ENCODE peak calls at places on chromosomes 4 and X, in nine cellular contexts. L, W, N, G, J, C, K, M and I are unnamed samples.

GRCh38 chr4:88533088-88533790 is 9.7 kb upstream of the PYURF start:
- DNase-seq in J (no peak), K (no peak), G (no peak), N (peak), M (no peak), C (no peak), L (no peak), W (no peak), I (no peak)

GRCh38 chr4:105808459-105809041 is 86.7 kb upstream of the NPNT start:
- DNase-seq in C (no peak), K (no peak), M (no peak), G (peak), J (peak), L (no peak), N (peak), W (no peak), I (no peak)

GRCh38 chr4:118280501-118281218 is 72.1 kb downstream of the PRSS12 start:
- DNase-seq in W (peak), C (peak), M (no peak), J (peak), L (peak), N (peak), K (no peak), G (peak), I (peak)

GRCh38 chr4:148779771-148780170 is 337.6 kb upstream of the NR3C2 start:
- DNase-seq in L (no peak), W (no peak), M (no peak), K (no peak), C (no peak), J (no peak), N (no peak), G (no peak), I (no peak)

GRCh38 chr4:146121757-146122156 is 53.8 kb upstream of the LSM6 start:
- DNase-seq in L (no peak), J (no peak), K (no peak), M (no peak), G (no peak), C (no peak), N (no peak), W (no peak), I (no peak)

GRCh38 chr4:164383187-164384181 is 370.4 kb upstream of the SMIM31 start:
- DNase-seq in M (peak), N (peak), L (no peak), W (no peak), C (no peak), G (no peak), K (no peak), J (peak), I (peak)

GRCh38 chrX:10015711-10016515 is 48.8 kb downstream of the CLDN34 start:
- DNase-seq in J (peak), K (no peak), L (no peak), G (peak), W (no peak), M (no peak), N (peak), C (peak), I (peak)

GRCh38 chr4:60934896-60935295 is 265.2 kb upstream of the ADGRL3 start:
- DNase-seq in C (no peak), K (no peak), N (no peak), W (no peak), J (no peak), M (no peak), L (no peak), G (no peak), I (no peak)

GRCh38 chrX:113892401-113892800 is 691.5 kb upstream of the HTR2C start:
- DNase-seq in C (no peak), L (no peak), N (no peak), K (no peak), W (no peak), G (no peak), J (no peak), M (no peak), I (no peak)

GRCh38 chr4:88526221-88526815 is 2.7 kb upstream of the PYURF start:
- DNase-seq in N (no peak), M (no peak), J (no peak), L (no peak), W (no peak), C (no peak), G (no peak), K (no peak), I (peak)

GRCh38 chr4:137755033-137755471 is 222.8 kb upstream of the PCDH18 start:
- DNase-seq in W (no peak), L (no peak), C (no peak), N (peak), K (no peak), M (no peak), G (no peak), J (no peak), I (no peak)

GRCh38 chrX:21956783-21957182 is 16.3 kb downstream of the SMS start:
- DNase-seq in N (no peak), J (no peak), W (no peak), L (no peak), K (no peak), G (no peak), M (no peak), C (no peak), I (no peak)

GRCh38 chr4:155953151-155954117 is at the start of gene CTSO:
- DNase-seq in G (peak), W (peak), N (peak), J (peak), C (peak), M (peak), K (peak), L (peak), I (peak)
- TF ChIP-seq POLR2A in G (peak), W (peak), N (peak), J (peak), C (no peak), M (peak), K (no peak), L (no peak), I (peak)

GRCh38 chr4:23878235-23878861 is 11.5 kb downstream of the PPARGC1A start:
- DNase-seq in W (no peak), C (no peak), K (no peak), M (no peak), L (no peak), G (no peak), N (no peak), J (no peak), I (no peak)

GRCh38 chr4:23876418-23877089 is 13.3 kb downstream of the PPARGC1A start:
- DNase-seq in C (no peak), J (no peak), W (no peak), G (no peak), M (no peak), K (no peak), N (no peak), L (no peak), I (no peak)

GRCh38 chr4:23878912-23879732 is 10.7 kb downstream of the PPARGC1A start:
- DNase-seq in K (no peak), N (peak), C (no peak), G (no peak), J (no peak), L (no peak), W (no peak), M (no peak), I (no peak)

GRCh38 chr4:23875317-23875716 is 14.5 kb downstream of the PPARGC1A start:
- DNase-seq in W (no peak), L (no peak), C (no peak), N (peak), J (no peak), K (no peak), M (no peak), G (no peak), I (no peak)

DNA sequence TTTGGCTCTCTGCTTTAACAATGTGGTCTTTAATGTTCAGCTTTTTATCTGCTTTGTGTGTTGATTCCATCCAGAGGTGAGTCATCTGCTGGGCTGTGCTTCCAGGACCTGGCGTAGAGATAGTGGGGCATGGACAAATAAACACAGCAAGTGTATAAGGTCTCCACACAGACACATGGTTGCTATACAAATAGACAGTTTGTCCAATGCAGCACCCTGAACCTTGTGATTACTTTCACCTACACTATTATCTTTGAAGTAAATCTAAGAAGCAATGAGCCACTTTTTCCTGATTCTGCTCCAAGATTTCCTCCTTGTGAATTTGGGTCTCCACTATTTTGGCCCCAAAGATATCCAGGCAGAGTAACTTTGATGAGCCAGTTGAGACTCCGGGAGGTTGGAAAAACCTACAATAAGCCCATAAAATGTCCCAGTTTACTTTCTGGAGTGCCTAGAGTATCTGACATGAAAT is 12.1 kb downstream of the PPARGC1A start:
- DNase-seq in C (no peak), N (peak), K (no peak), W (no peak), G (no peak), L (no peak), M (no peak), J (peak), I (no peak)
- TF ChIP-seq POLR2A in C (no peak), N (no peak), K (no peak), W (no peak), G (no peak), L (no peak), M (no peak), J (no peak), I (no peak)

DNA sequence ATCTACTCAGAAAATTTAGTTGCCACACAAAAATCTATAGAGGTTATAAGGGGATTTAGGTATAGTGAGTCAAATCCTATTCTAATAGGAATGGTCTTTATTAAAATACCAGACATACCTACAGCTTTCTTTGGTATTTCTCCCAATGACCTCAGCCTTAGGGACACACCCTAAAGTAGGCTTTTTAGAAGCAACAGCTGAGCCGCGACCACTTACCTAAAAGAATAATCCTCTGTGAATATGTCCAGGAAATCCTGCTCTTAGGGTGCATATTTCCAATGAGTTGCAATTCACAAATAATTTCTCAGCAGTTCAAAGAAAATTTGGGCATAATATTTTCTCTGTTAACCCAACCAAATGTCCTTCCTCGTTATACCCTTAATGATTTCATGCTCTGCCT is 2.7 kb downstream of the DCX start:
- DNase-seq in M (no peak), G (no peak), J (no peak), N (no peak), W (no peak), K (no peak), C (no peak), L (no peak), I (no peak)
- TF ChIP-seq POLR2A in M (no peak), G (no peak), J (no peak), N (no peak), W (no peak), K (no peak), C (no peak), L (no peak), I (no peak)

GRCh38 chr4:129821963-129822362 is 726.0 kb downstream of the C4orf33 start:
- DNase-seq in W (no peak), N (no peak), C (no peak), J (no peak), L (no peak), K (no peak), G (no peak), M (no peak), I (no peak)

GRCh38 chr4:129821073-129821472 is 725.1 kb downstream of the C4orf33 start:
- DNase-seq in L (no peak), W (no peak), M (no peak), G (no peak), K (no peak), N (no peak), J (no peak), C (no peak), I (no peak)

DNA sequence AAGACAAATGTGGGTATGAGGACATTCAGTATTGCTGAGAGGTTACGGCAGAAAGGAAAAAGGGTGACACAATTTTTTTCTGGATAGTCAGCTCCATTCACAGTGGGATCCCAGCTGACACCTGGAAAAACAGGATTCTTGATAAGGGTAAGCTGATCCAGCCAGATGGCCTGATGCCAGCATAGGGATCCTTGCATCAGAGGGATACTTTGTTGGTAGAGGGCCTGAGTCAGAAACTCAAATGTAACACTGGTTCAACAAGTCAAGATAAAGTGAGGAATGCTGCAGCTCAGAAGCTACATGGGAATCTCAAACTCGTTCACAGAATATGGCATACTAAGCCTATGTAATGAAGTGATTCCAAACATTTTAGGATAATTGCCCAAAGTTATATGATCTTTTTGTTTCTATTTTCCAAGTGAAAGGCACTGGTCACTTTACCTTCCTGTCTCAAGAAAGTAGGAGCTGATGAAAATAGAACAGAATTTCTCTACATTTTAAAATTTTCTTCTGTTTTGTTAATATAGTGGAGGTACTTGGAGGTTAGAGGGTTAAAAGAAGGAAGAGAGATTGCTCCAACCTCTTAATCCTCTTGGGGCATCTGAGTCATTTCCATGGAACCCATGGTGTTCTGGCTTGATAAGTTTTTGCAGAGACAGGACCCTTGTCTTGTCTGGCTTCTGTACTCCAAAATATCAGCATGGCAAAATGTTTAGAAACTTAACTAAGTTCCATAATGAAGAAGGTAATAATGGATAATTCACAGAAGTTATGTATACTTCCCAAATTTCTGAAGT is 727.0 kb downstream of the C4orf33 start:
- DNase-seq in M (no peak), K (no peak), J (no peak), C (peak), W (no peak), L (no peak), G (peak), N (no peak), I (no peak)
- TF ChIP-seq POLR2A in M (no peak), K (no peak), J (no peak), C (no peak), W (no peak), L (no peak), G (no peak), N (no peak), I (no peak)

GRCh38 chrX:12903646-12904045 is 2.8 kb upstream of the TLR8 start:
- DNase-seq in C (no peak), K (no peak), J (no peak), L (no peak), W (no peak), G (no peak), N (peak), M (no peak), I (no peak)
- TF ChIP-seq POLR2A in C (no peak), K (no peak), J (no peak), L (no peak), W (no peak), G (no peak), N (no peak), M (no peak), I (no peak)

GRCh38 chrX:283115-283845 is 2.1 kb downstream of the PLCXD1 start:
- DNase-seq in K (peak), N (peak), W (peak), J (peak), G (peak), L (peak), C (peak), M (peak), I (no peak)
- TF ChIP-seq POLR2A in K (no peak), N (peak), W (peak), J (no peak), G (no peak), L (no peak), C (no peak), M (peak), I (peak)

GRCh38 chrX:70479197-70479969 is 34.7 kb downstream of the DLG3 start:
- DNase-seq in C (no peak), L (no peak), M (peak), N (peak), W (peak), G (no peak), J (peak), K (no peak), I (no peak)

GRCh38 chrX:70476166-70476933 is 31.7 kb downstream of the DLG3 start:
- DNase-seq in N (no peak), J (no peak), M (no peak), W (no peak), C (no peak), L (no peak), K (no peak), G (no peak), I (no peak)

GRCh38 chrX:70478521-70478920 is 33.9 kb downstream of the DLG3 start:
- DNase-seq in C (no peak), N (no peak), G (no peak), W (no peak), L (no peak), J (no peak), K (no peak), M (no peak), I (no peak)

GRCh38 chrX:70477734-70478075 is 33.1 kb downstream of the DLG3 start:
- DNase-seq in G (no peak), W (no peak), N (no peak), K (no peak), M (no peak), J (no peak), L (no peak), C (no peak), I (no peak)

GRCh38 chrX:70476934-70477733 is 32.5 kb downstream of the DLG3 start:
- DNase-seq in L (no peak), G (peak), C (no peak), K (no peak), M (peak), W (peak), J (peak), N (peak), I (no peak)
- TF ChIP-seq POLR2A in L (no peak), G (no peak), C (no peak), K (no peak), M (no peak), W (no peak), J (no peak), N (peak), I (no peak)